ENCODE peak calls at places on chromosomes 13 and 19, in ten cellular contexts. One of them, this sample, is unnamed.

GRCh38 chr19:37565370-37565669 is 29.3 kb downstream of the ZNF571 start:
- ATAC-seq in gastroesophageal sphincter: no peak
- ATAC-seq in sciatic nerve: no peak
- ATAC-seq in left lung: no peak
- ATAC-seq in naive thymus-derived CD8-positive, alpha-beta T cell: no peak
- ATAC-seq in stimulated activated naive CD8-positive, alpha-beta T cell treated with anti-CD3 and anti-CD28 coated beads, Interleukin-15, amount 100 ng/mL, for 72 hours: no peak
- ATAC-seq in naive thymus-derived CD4-positive, alpha-beta T cell: no peak
- ATAC-seq in right cardiac atrium: no peak
- ATAC-seq in activated CD4-positive, alpha-beta T cell treated with anti-CD3 and anti-CD28 coated beads for 36 hours: no peak
- ATAC-seq in DND-41: no peak
- ATAC-seq in this sample: no peak

GRCh38 chr13:113997845-113998751 is 24.2 kb upstream of the C13orf46 start:
- ATAC-seq in gastroesophageal sphincter: peak
- ATAC-seq in sciatic nerve: peak
- ATAC-seq in left lung: peak
- ATAC-seq in naive thymus-derived CD8-positive, alpha-beta T cell: no peak
- ATAC-seq in stimulated activated naive CD8-positive, alpha-beta T cell treated with anti-CD3 and anti-CD28 coated beads, Interleukin-15, amount 100 ng/mL, for 72 hours: no peak
- ATAC-seq in naive thymus-derived CD4-positive, alpha-beta T cell: no peak
- ATAC-seq in right cardiac atrium: peak
- ATAC-seq in activated CD4-positive, alpha-beta T cell treated with anti-CD3 and anti-CD28 coated beads for 36 hours: no peak
- ATAC-seq in DND-41: no peak
- ATAC-seq in this sample: peak

GRCh38 chr13:90233933-90234672 is 1113.4 kb upstream of the MIR17HG start:
- ATAC-seq in gastroesophageal sphincter: no peak
- ATAC-seq in sciatic nerve: no peak
- ATAC-seq in left lung: no peak
- ATAC-seq in naive thymus-derived CD8-positive, alpha-beta T cell: no peak
- ATAC-seq in stimulated activated naive CD8-positive, alpha-beta T cell treated with anti-CD3 and anti-CD28 coated beads, Interleukin-15, amount 100 ng/mL, for 72 hours: no peak
- ATAC-seq in naive thymus-derived CD4-positive, alpha-beta T cell: no peak
- ATAC-seq in right cardiac atrium: no peak
- ATAC-seq in activated CD4-positive, alpha-beta T cell treated with anti-CD3 and anti-CD28 coated beads for 36 hours: no peak
- ATAC-seq in DND-41: no peak
- ATAC-seq in this sample: no peak

GRCh38 chr13:30224732-30225131 is 82.6 kb downstream of the KATNAL1 start:
- ATAC-seq in gastroesophageal sphincter: no peak
- ATAC-seq in sciatic nerve: no peak
- ATAC-seq in left lung: peak
- ATAC-seq in naive thymus-derived CD8-positive, alpha-beta T cell: no peak
- ATAC-seq in stimulated activated naive CD8-positive, alpha-beta T cell treated with anti-CD3 and anti-CD28 coated beads, Interleukin-15, amount 100 ng/mL, for 72 hours: peak
- ATAC-seq in naive thymus-derived CD4-positive, alpha-beta T cell: no peak
- ATAC-seq in right cardiac atrium: no peak
- ATAC-seq in activated CD4-positive, alpha-beta T cell treated with anti-CD3 and anti-CD28 coated beads for 36 hours: peak
- ATAC-seq in DND-41: no peak
- ATAC-seq in this sample: peak

GRCh38 chr13:44236370-44236769 is 137.3 kb upstream of the SERP2 start:
- ATAC-seq in gastroesophageal sphincter: peak
- ATAC-seq in sciatic nerve: peak
- ATAC-seq in left lung: no peak
- ATAC-seq in naive thymus-derived CD8-positive, alpha-beta T cell: no peak
- ATAC-seq in stimulated activated naive CD8-positive, alpha-beta T cell treated with anti-CD3 and anti-CD28 coated beads, Interleukin-15, amount 100 ng/mL, for 72 hours: no peak
- ATAC-seq in naive thymus-derived CD4-positive, alpha-beta T cell: no peak
- ATAC-seq in right cardiac atrium: peak
- ATAC-seq in activated CD4-positive, alpha-beta T cell treated with anti-CD3 and anti-CD28 coated beads for 36 hours: no peak
- ATAC-seq in DND-41: no peak
- ATAC-seq in this sample: no peak

GRCh38 chr13:74173822-74174221 is 39.6 kb upstream of the KLF12 start:
- ATAC-seq in gastroesophageal sphincter: no peak
- ATAC-seq in sciatic nerve: no peak
- ATAC-seq in left lung: no peak
- ATAC-seq in naive thymus-derived CD8-positive, alpha-beta T cell: no peak
- ATAC-seq in stimulated activated naive CD8-positive, alpha-beta T cell treated with anti-CD3 and anti-CD28 coated beads, Interleukin-15, amount 100 ng/mL, for 72 hours: no peak
- ATAC-seq in naive thymus-derived CD4-positive, alpha-beta T cell: no peak
- ATAC-seq in right cardiac atrium: no peak
- ATAC-seq in activated CD4-positive, alpha-beta T cell treated with anti-CD3 and anti-CD28 coated beads for 36 hours: no peak
- ATAC-seq in DND-41: no peak
- ATAC-seq in this sample: no peak

GRCh38 chr19:2609389-2610116 is 92.9 kb downstream of the GNG7 start:
- ATAC-seq in gastroesophageal sphincter: no peak
- ATAC-seq in sciatic nerve: no peak
- ATAC-seq in left lung: no peak
- ATAC-seq in naive thymus-derived CD8-positive, alpha-beta T cell: no peak
- ATAC-seq in stimulated activated naive CD8-positive, alpha-beta T cell treated with anti-CD3 and anti-CD28 coated beads, Interleukin-15, amount 100 ng/mL, for 72 hours: no peak
- ATAC-seq in naive thymus-derived CD4-positive, alpha-beta T cell: no peak
- ATAC-seq in right cardiac atrium: no peak
- ATAC-seq in activated CD4-positive, alpha-beta T cell treated with anti-CD3 and anti-CD28 coated beads for 36 hours: no peak
- ATAC-seq in DND-41: no peak
- ATAC-seq in this sample: no peak

GRCh38 chr13:29537736-29538624 is 57.5 kb downstream of the SLC7A1 start:
- ATAC-seq in gastroesophageal sphincter: no peak
- ATAC-seq in sciatic nerve: peak
- ATAC-seq in left lung: no peak
- ATAC-seq in naive thymus-derived CD8-positive, alpha-beta T cell: no peak
- ATAC-seq in stimulated activated naive CD8-positive, alpha-beta T cell treated with anti-CD3 and anti-CD28 coated beads, Interleukin-15, amount 100 ng/mL, for 72 hours: no peak
- ATAC-seq in naive thymus-derived CD4-positive, alpha-beta T cell: no peak
- ATAC-seq in right cardiac atrium: no peak
- ATAC-seq in activated CD4-positive, alpha-beta T cell treated with anti-CD3 and anti-CD28 coated beads for 36 hours: no peak
- ATAC-seq in DND-41: no peak
- ATAC-seq in this sample: no peak

GRCh38 chr19:13850910-13851753 is 25.8 kb upstream of the NANOS3 start:
- ATAC-seq in gastroesophageal sphincter: peak
- ATAC-seq in sciatic nerve: peak
- ATAC-seq in left lung: peak
- ATAC-seq in naive thymus-derived CD8-positive, alpha-beta T cell: no peak
- ATAC-seq in stimulated activated naive CD8-positive, alpha-beta T cell treated with anti-CD3 and anti-CD28 coated beads, Interleukin-15, amount 100 ng/mL, for 72 hours: no peak
- ATAC-seq in naive thymus-derived CD4-positive, alpha-beta T cell: peak
- ATAC-seq in right cardiac atrium: peak
- ATAC-seq in activated CD4-positive, alpha-beta T cell treated with anti-CD3 and anti-CD28 coated beads for 36 hours: no peak
- ATAC-seq in DND-41: no peak
- ATAC-seq in this sample: peak

GRCh38 chr19:53927745-53928144 is 18.7 kb downstream of the CACNG7 start:
- ATAC-seq in gastroesophageal sphincter: no peak
- ATAC-seq in sciatic nerve: no peak
- ATAC-seq in left lung: peak
- ATAC-seq in naive thymus-derived CD8-positive, alpha-beta T cell: no peak
- ATAC-seq in stimulated activated naive CD8-positive, alpha-beta T cell treated with anti-CD3 and anti-CD28 coated beads, Interleukin-15, amount 100 ng/mL, for 72 hours: no peak
- ATAC-seq in naive thymus-derived CD4-positive, alpha-beta T cell: no peak
- ATAC-seq in right cardiac atrium: no peak
- ATAC-seq in activated CD4-positive, alpha-beta T cell treated with anti-CD3 and anti-CD28 coated beads for 36 hours: no peak
- ATAC-seq in DND-41: peak
- ATAC-seq in this sample: no peak

GRCh38 chr19:5012688-5013457 is 44.0 kb downstream of the KDM4B start:
- ATAC-seq in gastroesophageal sphincter: no peak
- ATAC-seq in sciatic nerve: peak
- ATAC-seq in left lung: no peak
- ATAC-seq in naive thymus-derived CD8-positive, alpha-beta T cell: no peak
- ATAC-seq in stimulated activated naive CD8-positive, alpha-beta T cell treated with anti-CD3 and anti-CD28 coated beads, Interleukin-15, amount 100 ng/mL, for 72 hours: no peak
- ATAC-seq in naive thymus-derived CD4-positive, alpha-beta T cell: no peak
- ATAC-seq in right cardiac atrium: peak
- ATAC-seq in activated CD4-positive, alpha-beta T cell treated with anti-CD3 and anti-CD28 coated beads for 36 hours: no peak
- ATAC-seq in DND-41: no peak
- ATAC-seq in this sample: no peak

GRCh38 chr19:28618504-28618903 is 594.4 kb downstream of the UQCRFS1 start:
- ATAC-seq in gastroesophageal sphincter: no peak
- ATAC-seq in sciatic nerve: no peak
- ATAC-seq in left lung: no peak
- ATAC-seq in naive thymus-derived CD8-positive, alpha-beta T cell: no peak
- ATAC-seq in stimulated activated naive CD8-positive, alpha-beta T cell treated with anti-CD3 and anti-CD28 coated beads, Interleukin-15, amount 100 ng/mL, for 72 hours: no peak
- ATAC-seq in naive thymus-derived CD4-positive, alpha-beta T cell: no peak
- ATAC-seq in right cardiac atrium: no peak
- ATAC-seq in activated CD4-positive, alpha-beta T cell treated with anti-CD3 and anti-CD28 coated beads for 36 hours: no peak
- ATAC-seq in DND-41: no peak
- ATAC-seq in this sample: no peak

GRCh38 chr19:46601318-46602224 is at the start of gene CALM3:
- ATAC-seq in gastroesophageal sphincter: no peak
- ATAC-seq in sciatic nerve: peak
- ATAC-seq in left lung: peak
- ATAC-seq in naive thymus-derived CD8-positive, alpha-beta T cell: no peak
- ATAC-seq in stimulated activated naive CD8-positive, alpha-beta T cell treated with anti-CD3 and anti-CD28 coated beads, Interleukin-15, amount 100 ng/mL, for 72 hours: no peak
- ATAC-seq in naive thymus-derived CD4-positive, alpha-beta T cell: no peak
- ATAC-seq in right cardiac atrium: peak
- ATAC-seq in activated CD4-positive, alpha-beta T cell treated with anti-CD3 and anti-CD28 coated beads for 36 hours: no peak
- ATAC-seq in DND-41: peak
- ATAC-seq in this sample: no peak

GRCh38 chr13:97224544-97225324 is 2.6 kb downstream of the MBNL2 start:
- ATAC-seq in gastroesophageal sphincter: no peak
- ATAC-seq in sciatic nerve: no peak
- ATAC-seq in left lung: peak
- ATAC-seq in naive thymus-derived CD8-positive, alpha-beta T cell: peak
- ATAC-seq in stimulated activated naive CD8-positive, alpha-beta T cell treated with anti-CD3 and anti-CD28 coated beads, Interleukin-15, amount 100 ng/mL, for 72 hours: no peak
- ATAC-seq in naive thymus-derived CD4-positive, alpha-beta T cell: peak
- ATAC-seq in right cardiac atrium: no peak
- ATAC-seq in activated CD4-positive, alpha-beta T cell treated with anti-CD3 and anti-CD28 coated beads for 36 hours: peak
- ATAC-seq in DND-41: no peak
- ATAC-seq in this sample: peak

This sample was measured in activated T-helper 17 cell treated with anti-CD3 and anti-CD28 coated beads, Interleukin-2, amount 50 U/mL, for 72 hours.